ENCODE peak calls at places on chromosomes 12 and 14, in nine cellular contexts. Z is astrocyte of the spinal cord, D is HL-60, E is A549, T is fibroblast of mammary gland, A is tibial artery, H is fibroblast of lung, C is BJ, R is mammary epithelial cell. O is an unnamed sample.

GRCh38 chr12:49809369-49810158 is 18.6 kb downstream of the NCKAP5L start:
- DNase-seq in Z (no peak), D (no peak), E (no peak), T (no peak), A (peak), H (peak), C (no peak), R (no peak), O (no peak)

GRCh38 chr12:54025507-54026393 is 2.5 kb upstream of the HOXC6 start:
- DNase-seq in Z (no peak), D (no peak), E (no peak), T (peak), A (no peak), H (no peak), C (no peak), R (no peak), O (no peak)

GRCh38 chr14:74765721-74766120 is 2.6 kb downstream of the YLPM1 start:
- DNase-seq in Z (no peak), D (no peak), E (no peak), T (no peak), A (no peak), H (no peak), C (no peak), R (no peak), O (no peak)

GRCh38 chr12:51867796-51868428 is 19.4 kb upstream of the FIGNL2 start:
- DNase-seq in Z (no peak), D (no peak), E (no peak), T (no peak), A (no peak), H (no peak), C (no peak), R (no peak), O (no peak)

GRCh38 chr14:22871200-22871961 is at the start of gene LRP10:
- DNase-seq in Z (peak), D (peak), E (peak), T (peak), A (peak), H (peak), C (no peak), R (peak), O (no peak)

GRCh38 chr12:115413626-115414025 is 729.7 kb upstream of the TBX3 start:
- DNase-seq in Z (no peak), D (no peak), E (no peak), T (no peak), A (no peak), H (no peak), C (no peak), R (no peak), O (no peak)

GRCh38 chr12:24820872-24821271 is 128.0 kb downstream of the BCAT1 start:
- DNase-seq in Z (peak), D (no peak), E (no peak), T (peak), A (peak), H (peak), C (no peak), R (no peak), O (no peak)

GRCh38 chr12:69653703-69654102 is 43.0 kb upstream of the LRRC10 start:
- DNase-seq in Z (no peak), D (no peak), E (no peak), T (peak), A (no peak), H (no peak), C (no peak), R (peak), O (no peak)

GRCh38 chr14:31336646-31337045 is 83.7 kb downstream of the HEATR5A start:
- DNase-seq in Z (no peak), D (peak), E (no peak), T (peak), A (no peak), H (no peak), C (no peak), R (peak), O (no peak)

GRCh38 chr14:34348592-34348991 is 113.4 kb downstream of the SPTSSA start:
- DNase-seq in Z (no peak), D (no peak), E (no peak), T (no peak), A (no peak), H (no peak), C (no peak), R (no peak), O (no peak)

GRCh38 chr12:79886917-79887519 is 47.9 kb downstream of the PPP1R12A start:
- DNase-seq in Z (peak), D (peak), E (no peak), T (peak), A (no peak), H (peak), C (no peak), R (peak), O (peak)

GRCh38 chr14:77579065-77579464 is 37.4 kb downstream of the SPTLC2 start:
- DNase-seq in Z (no peak), D (no peak), E (no peak), T (peak), A (no peak), H (peak), C (peak), R (no peak), O (peak)

GRCh38 chr14:102058931-102059330 is 27.9 kb downstream of the HSP90AA1 start:
- DNase-seq in Z (no peak), D (no peak), E (no peak), T (no peak), A (no peak), H (no peak), C (no peak), R (no peak), O (no peak)

GRCh38 chr12:71439613-71440392 is at the start of gene LGR5:
- DNase-seq in Z (peak), D (no peak), E (no peak), T (no peak), A (no peak), H (peak), C (no peak), R (peak), O (no peak)

GRCh38 chr12:85575115-85576096 is 260.8 kb downstream of the RASSF9 start:
- DNase-seq in Z (peak), D (peak), E (peak), T (peak), A (peak), H (peak), C (no peak), R (peak), O (peak)

GRCh38 chr12:21828779-21829178 is 54.3 kb upstream of the KCNJ8 start:
- DNase-seq in Z (no peak), D (no peak), E (no peak), T (peak), A (peak), H (no peak), C (peak), R (no peak), O (no peak)

GRCh38 chr12:26524862-26525465 is 308.0 kb downstream of the ITPR2 start:
- DNase-seq in Z (peak), D (peak), E (no peak), T (peak), A (no peak), H (peak), C (no peak), R (peak), O (no peak)

GRCh38 chr12:113302925-113303640 is 31.8 kb downstream of the SLC8B1 start:
- DNase-seq in Z (no peak), D (peak), E (no peak), T (no peak), A (no peak), H (no peak), C (no peak), R (no peak), O (no peak)

GRCh38 chr12:101563197-101563596 is 31.6 kb upstream of the MYBPC1 start:
- DNase-seq in Z (no peak), D (no peak), E (no peak), T (no peak), A (no peak), H (no peak), C (no peak), R (peak), O (no peak)

GRCh38 chr14:90695997-90696681 is 120.1 kb downstream of the TTC7B start:
- DNase-seq in Z (no peak), D (no peak), E (no peak), T (no peak), A (no peak), H (no peak), C (no peak), R (no peak), O (no peak)

GRCh38 chr12:120718055-120718454 is 7.6 kb upstream of the ACADS start:
- DNase-seq in Z (no peak), D (no peak), E (no peak), T (no peak), A (no peak), H (no peak), C (no peak), R (no peak), O (no peak)

GRCh38 chr12:63941879-63942278 is 97.4 kb downstream of the SRGAP1 start:
- DNase-seq in Z (no peak), D (no peak), E (no peak), T (no peak), A (no peak), H (no peak), C (no peak), R (no peak), O (no peak)

GRCh38 chr12:30985814-30986452 is 59.4 kb downstream of the TSPAN11 start:
- DNase-seq in Z (peak), D (peak), E (peak), T (peak), A (no peak), H (peak), C (no peak), R (peak), O (no peak)

GRCh38 chr14:93962701-93963601 is 13.4 kb downstream of the ASB2 start:
- DNase-seq in Z (no peak), D (peak), E (no peak), T (peak), A (no peak), H (no peak), C (no peak), R (no peak), O (no peak)

GRCh38 chr14:52791204-52792096 is at the start of gene GNPNAT1:
- DNase-seq in Z (peak), D (peak), E (peak), T (peak), A (peak), H (peak), C (peak), R (peak), O (peak)
- H3K4me3 ChIP-seq in Z (peak), D (peak), E (peak), T (peak), A (peak), H (peak), C (peak), R (peak), O (peak)

DNA sequence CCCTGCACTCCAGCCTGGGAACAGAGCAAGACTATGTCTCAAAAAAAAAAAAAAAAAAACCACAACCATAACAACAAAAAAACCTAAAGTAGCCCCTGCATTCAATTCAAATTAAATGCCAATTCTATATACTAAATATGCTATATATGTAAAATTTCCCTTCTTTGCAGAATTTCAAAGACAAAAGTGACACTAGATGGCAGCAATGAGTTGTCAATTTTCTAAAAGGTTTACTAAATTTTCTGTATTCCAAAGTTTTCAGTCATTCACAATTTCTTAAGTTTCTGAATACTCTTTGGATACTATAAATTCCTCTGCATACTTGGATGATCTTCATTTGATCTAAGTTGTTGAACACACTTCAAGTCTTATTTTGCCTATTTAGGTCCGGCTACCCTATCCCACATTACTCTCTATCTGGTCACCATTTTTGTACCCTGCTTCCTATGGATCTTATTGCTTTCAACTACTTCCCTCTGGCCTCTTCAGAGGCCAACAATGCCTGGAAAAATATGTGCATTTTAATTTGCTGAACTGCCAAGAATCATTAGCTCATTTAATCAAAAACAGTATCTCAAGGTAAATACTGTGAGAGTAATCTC is 27.9 kb downstream of the HNRNPC start:
- DNase-seq in Z (peak), D (no peak), E (no peak), T (peak), A (no peak), H (no peak), C (no peak), R (no peak), O (no peak)
- TF ChIP-seq CTCF in Z (peak), D (no peak), E (peak), T (peak), A (peak), H (no peak), C (no peak), R (peak), O (no peak)

DNA sequence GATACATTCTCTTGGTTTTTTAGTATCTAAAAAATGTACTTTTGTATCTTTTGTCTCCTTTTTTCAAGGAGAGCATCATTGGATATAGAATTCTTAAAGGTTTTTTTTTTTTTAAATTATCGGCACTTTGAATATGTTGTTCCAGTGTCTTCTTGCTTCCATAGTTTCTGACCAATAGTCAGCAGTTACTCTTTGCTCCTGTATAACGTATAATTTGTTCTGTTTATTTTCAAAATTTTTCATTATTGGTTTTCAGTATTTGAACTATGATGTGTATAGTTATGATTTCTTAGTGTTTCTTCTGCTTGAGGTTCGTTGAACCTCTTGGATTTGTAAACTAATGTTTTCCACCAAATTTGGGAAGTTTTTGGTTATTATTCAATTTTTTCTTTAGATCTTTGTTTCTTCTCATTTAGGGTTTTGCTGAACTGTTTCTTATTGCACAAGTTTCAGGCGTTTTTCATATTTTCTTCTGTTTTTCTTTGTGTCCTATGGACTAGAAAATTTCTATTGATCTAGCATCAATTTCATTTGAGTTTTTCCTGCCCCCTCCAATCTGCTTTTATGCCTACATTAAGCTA is 93.9 kb downstream of the PLBD1 start:
- DNase-seq in Z (peak), D (no peak), E (no peak), T (peak), A (no peak), H (peak), C (no peak), R (peak), O (no peak)
- H3K4me3 ChIP-seq in Z (no peak), D (no peak), E (no peak), T (no peak), A (no peak), H (no peak), C (no peak), R (no peak), O (no peak)

GRCh38 chr14:27587103-27587502 is 989.3 kb upstream of the NOVA1 start:
- DNase-seq in Z (no peak), D (no peak), E (no peak), T (no peak), A (no peak), H (no peak), C (no peak), R (no peak), O (no peak)
- TF ChIP-seq CTCF in Z (no peak), D (no peak), E (no peak), T (no peak), A (no peak), H (no peak), C (no peak), R (no peak), O (no peak)

GRCh38 chr12:65742481-65742971 is 81.8 kb upstream of the HMGA2 start:
- DNase-seq in Z (peak), D (no peak), E (no peak), T (peak), A (no peak), H (peak), C (no peak), R (no peak), O (no peak)
- H3K4me3 ChIP-seq in Z (peak), D (no peak), E (peak), T (peak), A (peak), H (peak), C (peak), R (peak), O (peak)

GRCh38 chr14:50003213-50004021 is 110.5 kb downstream of the ARF6 start:
- DNase-seq in Z (peak), D (peak), E (peak), T (peak), A (peak), H (peak), C (no peak), R (peak), O (no peak)
- TF ChIP-seq CTCF in Z (no peak), D (no peak), E (no peak), T (no peak), A (peak), H (peak), C (no peak), R (peak), O (no peak)

GRCh38 chr14:68685419-68686211 is 107.3 kb downstream of the ZFP36L1 start:
- DNase-seq in Z (peak), D (peak), E (no peak), T (peak), A (no peak), H (peak), C (no peak), R (peak), O (no peak)

GRCh38 chr14:68681256-68681655 is 111.6 kb downstream of the ZFP36L1 start:
- DNase-seq in Z (no peak), D (no peak), E (no peak), T (no peak), A (peak), H (no peak), C (no peak), R (no peak), O (no peak)

GRCh38 chr14:68684466-68685418 is 108.1 kb downstream of the ZFP36L1 start:
- DNase-seq in Z (no peak), D (no peak), E (no peak), T (no peak), A (no peak), H (peak), C (no peak), R (no peak), O (no peak)

GRCh38 chr14:68682166-68683103 is 110.4 kb downstream of the ZFP36L1 start:
- DNase-seq in Z (peak), D (peak), E (peak), T (peak), A (peak), H (peak), C (peak), R (peak), O (peak)

GRCh38 chr14:68683326-68683725 is 109.5 kb downstream of the ZFP36L1 start:
- DNase-seq in Z (peak), D (no peak), E (no peak), T (peak), A (peak), H (peak), C (no peak), R (no peak), O (no peak)
- H3K4me3 ChIP-seq in Z (no peak), D (no peak), E (no peak), T (no peak), A (no peak), H (no peak), C (no peak), R (no peak), O (no peak)

GRCh38 chr12:47547077-47547476 is 158.8 kb downstream of the RPAP3 start:
- DNase-seq in Z (peak), D (no peak), E (no peak), T (peak), A (no peak), H (peak), C (no peak), R (peak), O (no peak)
- TF ChIP-seq CTCF in Z (peak), D (no peak), E (no peak), T (peak), A (no peak), H (peak), C (peak), R (peak), O (peak)

GRCh38 chr14:39040529-39040928 is 62.5 kb downstream of the SEC23A start:
- DNase-seq in Z (no peak), D (no peak), E (no peak), T (no peak), A (no peak), H (no peak), C (no peak), R (no peak), O (no peak)
- H3K4me3 ChIP-seq in Z (no peak), D (no peak), E (no peak), T (no peak), A (no peak), H (no peak), C (no peak), R (no peak), O (no peak)

GRCh38 chr12:127688901-127689428 is 578.0 kb upstream of the TMEM132C start:
- DNase-seq in Z (no peak), D (no peak), E (no peak), T (no peak), A (no peak), H (no peak), C (no peak), R (no peak), O (no peak)

GRCh38 chr12:127685476-127686234 is 581.3 kb upstream of the TMEM132C start:
- DNase-seq in Z (no peak), D (no peak), E (no peak), T (no peak), A (no peak), H (no peak), C (no peak), R (no peak), O (no peak)

GRCh38 chr12:127690161-127690560 is 576.8 kb upstream of the TMEM132C start:
- DNase-seq in Z (no peak), D (no peak), E (no peak), T (peak), A (no peak), H (no peak), C (no peak), R (no peak), O (no peak)
- TF ChIP-seq CTCF in Z (no peak), D (no peak), E (no peak), T (no peak), A (no peak), H (peak), C (no peak), R (peak), O (peak)